ENCODE peak calls at places on chromosome 3, in six cellular contexts. V is mucosa of gallbladder, R is NCI-H460, B is iris pigment epithelial cell, T is brain pericyte, K is NCI-H146. P is an unnamed sample.

GRCh38 chr3:122258757-122259371 is 66.2 kb upstream of the CSTA start:
- DNase-seq in V (peak), R (peak), B (peak), T (no peak), K (peak), P (peak)

GRCh38 chr3:10116138-10116460 is 624 bp downstream of the BRK1 start:
- DNase-seq in V (no peak), R (no peak), B (peak), T (no peak), K (no peak), P (no peak)

GRCh38 chr3:15714448-15714847 is 83.3 kb downstream of the ANKRD28 start:
- DNase-seq in V (no peak), R (no peak), B (no peak), T (no peak), K (no peak), P (no peak)

GRCh38 chr3:193788189-193788946 is 195.4 kb downstream of the OPA1 start:
- DNase-seq in V (peak), R (peak), B (peak), T (no peak), K (peak), P (peak)

GRCh38 chr3:196965804-196966173 is 2.8 kb downstream of the PIGZ start:
- DNase-seq in V (no peak), R (no peak), B (no peak), T (no peak), K (no peak), P (no peak)

GRCh38 chr3:4584537-4585249 is 91.5 kb downstream of the ITPR1 start:
- DNase-seq in V (peak), R (no peak), B (peak), T (no peak), K (no peak), P (no peak)

GRCh38 chr3:87997298-87997697 is 61.5 kb downstream of the CGGBP1 start:
- DNase-seq in V (no peak), R (no peak), B (peak), T (peak), K (no peak), P (no peak)

GRCh38 chr3:127520993-127521392 is 69.5 kb downstream of the TPRA1 start:
- DNase-seq in V (no peak), R (no peak), B (no peak), T (no peak), K (no peak), P (peak)

GRCh38 chr3:178519701-178520100 is 16.5 kb upstream of the KCNMB2 start:
- DNase-seq in V (no peak), R (no peak), B (no peak), T (no peak), K (no peak), P (no peak)

GRCh38 chr3:98780343-98780742 is 17.2 kb downstream of the ST3GAL6 start:
- DNase-seq in V (no peak), R (no peak), B (peak), T (no peak), K (no peak), P (no peak)

GRCh38 chr3:133599280-133599679 is 25.8 kb downstream of the CDV3 start:
- DNase-seq in V (no peak), R (no peak), B (no peak), T (no peak), K (no peak), P (no peak)

GRCh38 chr3:13045904-13046568 is 27.2 kb downstream of the IQSEC1 start:
- DNase-seq in V (no peak), R (no peak), B (no peak), T (no peak), K (no peak), P (no peak)

GRCh38 chr3:123344175-123344908 is 104.5 kb downstream of the ADCY5 start:
- DNase-seq in V (no peak), R (no peak), B (peak), T (peak), K (no peak), P (no peak)

GRCh38 chr3:57919987-57920386 is 88.2 kb upstream of the FLNB start:
- DNase-seq in V (no peak), R (no peak), B (no peak), T (no peak), K (no peak), P (peak)

GRCh38 chr3:59064276-59064675 is 14.5 kb upstream of the CFAP20DC start:
- DNase-seq in V (no peak), R (no peak), B (peak), T (no peak), K (no peak), P (no peak)

GRCh38 chr3:130866327-130866726 is 27.6 kb upstream of the ATP2C1 start:
- DNase-seq in V (no peak), R (no peak), B (no peak), T (no peak), K (no peak), P (no peak)

GRCh38 chr3:27827041-27827440 is 104.9 kb upstream of the EOMES start:
- DNase-seq in V (no peak), R (no peak), B (no peak), T (no peak), K (no peak), P (no peak)

GRCh38 chr3:55089211-55089610 is 161.4 kb upstream of the LRTM1 start:
- DNase-seq in V (no peak), R (no peak), B (peak), T (no peak), K (no peak), P (no peak)

GRCh38 chr3:168807426-168807825 is 711.7 kb upstream of the GOLIM4 start:
- DNase-seq in V (no peak), R (no peak), B (no peak), T (no peak), K (peak), P (no peak)

GRCh38 chr3:58051196-58051595 is 43.0 kb downstream of the FLNB start:
- DNase-seq in V (no peak), R (no peak), B (peak), T (no peak), K (no peak), P (peak)

GRCh38 chr3:78913711-78914110 is 854.1 kb downstream of the ROBO1 start:
- DNase-seq in V (no peak), R (no peak), B (no peak), T (no peak), K (no peak), P (no peak)

GRCh38 chr3:42507751-42508335 is 5.4 kb downstream of the VIPR1 start:
- DNase-seq in V (no peak), R (no peak), B (no peak), T (no peak), K (no peak), P (no peak)

P was measured in prostate gland.